ENCODE peak calls at places on chromosomes 3 and 15, in seven cellular contexts. I is RWPE1; E is hepatocyte; V is A673; F is CD8-positive, alpha-beta memory T cell; H is right atrium auricular region; J is CD4-positive, alpha-beta T cell. R is an unnamed sample.
A peak's percentile ranks its signal among the peaks of the same experiment; 100 is the strongest.

GRCh38 chr3:195097331-195098255 is 173.4 kb downstream of the XXYLT1 start:
- DNase-seq in I (peak; percentile 34), E (no peak), V (peak; percentile 51), F (no peak), H (no peak), J (no peak), R (no peak)

GRCh38 chr3:107236661-107237375 is 140.4 kb upstream of the CCDC54 start:
- DNase-seq in I (no peak), E (no peak), V (no peak), F (no peak), H (no peak), J (no peak), R (no peak)

GRCh38 chr3:44114142-44114541 is 127.5 kb upstream of the TOPAZ1 start:
- DNase-seq in I (no peak), E (peak; percentile 39), V (peak; percentile 54), F (peak; percentile 7), H (no peak), J (peak; percentile 25), R (peak; percentile 28)

GRCh38 chr3:156617781-156618180 is 56.6 kb upstream of the TIPARP start:
- DNase-seq in I (no peak), E (no peak), V (no peak), F (no peak), H (no peak), J (no peak), R (no peak)

GRCh38 chr3:58568572-58569286 is 8.5 kb downstream of the FAM107A start:
- DNase-seq in I (peak; percentile 29), E (peak; percentile 76), V (peak; percentile 60), F (peak; percentile 28), H (peak; percentile 92), J (peak; percentile 64), R (peak; percentile 48)

GRCh38 chr3:113194747-113195400 is 16.5 kb upstream of the BOC start:
- DNase-seq in I (no peak), E (peak; percentile 58), V (no peak), F (no peak), H (no peak), J (no peak), R (no peak)

GRCh38 chr3:136343873-136344281 is 93.7 kb downstream of the PCCB start:
- DNase-seq in I (peak; percentile 73), E (peak; percentile 90), V (peak; percentile 50), F (no peak), H (peak; percentile 92), J (no peak), R (peak; percentile 4)

GRCh38 chr3:42683875-42684593 is 1.3 kb upstream of the KLHL40 start:
- DNase-seq in I (peak; percentile 97), E (peak; percentile 89), V (peak; percentile 44), F (no peak), H (peak; percentile 85), J (no peak), R (peak; percentile 37)

GRCh38 chr3:37924453-37924852 is 62.8 kb downstream of the CTDSPL start:
- DNase-seq in I (no peak), E (no peak), V (no peak), F (no peak), H (no peak), J (no peak), R (no peak)

GRCh38 chr3:146503459-146504202 is 34.3 kb upstream of the PLSCR2 start:
- DNase-seq in I (peak; percentile 55), E (peak; percentile 47), V (peak; percentile 80), F (no peak), H (no peak), J (no peak), R (no peak)

GRCh38 chr3:127209155-127209839 is 16.4 kb downstream of the PRR23E start:
- DNase-seq in I (no peak), E (no peak), V (no peak), F (no peak), H (peak; percentile 23), J (no peak), R (no peak)

GRCh38 chr3:141228385-141228784 is 3.2 kb upstream of the PXYLP1 start:
- DNase-seq in I (no peak), E (no peak), V (no peak), F (no peak), H (no peak), J (no peak), R (no peak)
- H3K27ac ChIP-seq in I (no peak overlapping the region), E (no peak overlapping the region), V (no peak overlapping the region), F (no peak overlapping the region), H (no peak overlapping the region), J (no peak overlapping the region), R (no peak overlapping the region)

GRCh38 chr15:77454956-77455355 is 34.3 kb downstream of the HMG20A start:
- DNase-seq in I (no peak), E (no peak), V (no peak), F (no peak), H (no peak), J (no peak), R (no peak)

GRCh38 chr15:77457619-77458265 is 37.1 kb downstream of the HMG20A start:
- DNase-seq in I (no peak), E (no peak), V (no peak), F (no peak), H (no peak), J (no peak), R (no peak)

GRCh38 chr15:77455696-77456293 is 35.1 kb downstream of the HMG20A start:
- DNase-seq in I (no peak), E (peak; percentile 7), V (no peak), F (no peak), H (no peak), J (no peak), R (no peak)

GRCh38 chr15:77456746-77457618 is 36.3 kb downstream of the HMG20A start:
- DNase-seq in I (no peak), E (no peak), V (no peak), F (no peak), H (no peak), J (no peak), R (no peak)

DNA sequence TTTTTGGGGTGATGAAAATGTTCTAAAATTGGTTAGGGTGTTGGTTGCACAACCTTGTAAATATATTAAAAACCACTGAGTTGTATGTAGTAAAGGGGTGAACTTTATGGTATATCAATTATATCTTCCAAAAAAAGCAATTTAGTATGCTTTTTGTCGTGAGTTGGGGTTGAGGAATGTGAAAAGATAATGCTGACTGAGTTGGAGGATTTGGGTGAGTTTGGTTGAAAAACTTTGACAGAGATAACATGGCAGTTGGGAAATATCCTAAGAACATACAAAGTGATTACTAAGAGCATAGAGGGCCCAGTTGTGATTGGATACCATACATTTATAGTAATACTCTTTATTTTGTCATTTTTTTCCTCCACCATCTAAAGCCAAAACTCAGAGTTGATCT is 33.6 kb downstream of the HMG20A start:
- DNase-seq in I (no peak), E (no peak), V (no peak), F (no peak), H (no peak), J (no peak), R (no peak)
- H3K27ac ChIP-seq in I (no peak overlapping the region), E (no peak overlapping the region), V (no peak overlapping the region), F (no peak overlapping the region), H (no peak overlapping the region), J (no peak overlapping the region), R (no peak overlapping the region)

GRCh38 chr3:115292131-115292530 is 145.0 kb upstream of the ZBTB20 start:
- DNase-seq in I (no peak), E (no peak), V (no peak), F (no peak), H (no peak), J (no peak), R (no peak)
- H3K27ac ChIP-seq in I (no peak overlapping the region), E (no peak overlapping the region), V (no peak overlapping the region), F (no peak overlapping the region), H (no peak overlapping the region), J (no peak overlapping the region), R (no peak overlapping the region)

GRCh38 chr15:45776772-45777171 is 141.9 kb downstream of the SQOR start:
- DNase-seq in I (no peak), E (no peak), V (no peak), F (no peak), H (no peak), J (no peak), R (no peak)

GRCh38 chr15:45773149-45773548 is 138.3 kb downstream of the SQOR start:
- DNase-seq in I (no peak), E (no peak), V (no peak), F (no peak), H (no peak), J (no peak), R (no peak)

GRCh38 chr15:45780352-45780751 is 145.5 kb downstream of the SQOR start:
- DNase-seq in I (no peak), E (no peak), V (no peak), F (no peak), H (no peak), J (no peak), R (no peak)

GRCh38 chr15:45777781-45778180 is 143.0 kb downstream of the SQOR start:
- DNase-seq in I (no peak), E (no peak), V (no peak), F (no peak), H (no peak), J (no peak), R (no peak)
- H3K27ac ChIP-seq in I (no peak overlapping the region), E (no peak overlapping the region), V (no peak overlapping the region), F (no peak overlapping the region), H (no peak overlapping the region), J (no peak overlapping the region), R (no peak overlapping the region)

GRCh38 chr15:63458794-63459395 is 45.5 kb upstream of the USP3 start:
- DNase-seq in I (no peak), E (no peak), V (no peak), F (no peak), H (no peak), J (no peak), R (no peak)

GRCh38 chr15:63463030-63463429 is 41.4 kb upstream of the USP3 start:
- DNase-seq in I (no peak), E (no peak), V (no peak), F (no peak), H (no peak), J (no peak), R (no peak)

GRCh38 chr15:63462053-63462452 is 42.3 kb upstream of the USP3 start:
- DNase-seq in I (no peak), E (no peak), V (no peak), F (no peak), H (no peak), J (no peak), R (no peak)

GRCh38 chr15:63460210-63461135 is 43.9 kb upstream of the USP3 start:
- DNase-seq in I (no peak), E (no peak), V (no peak), F (no peak), H (no peak), J (no peak), R (no peak)

GRCh38 chr15:63461230-63461629 is 43.2 kb upstream of the USP3 start:
- DNase-seq in I (no peak), E (peak; percentile 67), V (no peak), F (no peak), H (no peak), J (no peak), R (no peak)
- H3K27ac ChIP-seq in I (no peak overlapping the region), E (peak overlapping the region; percentile 90), V (no peak overlapping the region), F (no peak overlapping the region), H (no peak overlapping the region), J (no peak overlapping the region), R (no peak overlapping the region)

GRCh38 chr3:13066236-13066635 is 7.0 kb downstream of the IQSEC1 start:
- DNase-seq in I (no peak), E (no peak), V (no peak), F (no peak), H (no peak), J (no peak), R (no peak)
- H3K27ac ChIP-seq in I (no peak overlapping the region), E (no peak overlapping the region), V (no peak overlapping the region), F (no peak overlapping the region), H (no peak overlapping the region), J (no peak overlapping the region), R (peak overlapping the region; percentile 30)